ENCODE peak calls at places on chromosomes 16 and 17, in four cellular contexts. One of them, this sample, is unnamed.

GRCh38 chr17:77632619-77633018 is 325.9 kb upstream of the TNRC6C start:
- DNase-seq in prostate gland: no peak
- DNase-seq in tibial nerve: no peak
- DNase-seq in stomach: no peak
- DNase-seq in this sample: no peak

GRCh38 chr16:87278191-87279093 is 38.8 kb downstream of the C16orf95 start:
- DNase-seq in prostate gland: peak
- DNase-seq in tibial nerve: peak
- DNase-seq in stomach: peak
- DNase-seq in this sample: peak

GRCh38 chr16:66689282-66689681 is 7.3 kb downstream of the CMTM4 start:
- DNase-seq in prostate gland: no peak
- DNase-seq in tibial nerve: no peak
- DNase-seq in stomach: no peak
- DNase-seq in this sample: no peak

GRCh38 chr16:51872536-51872935 is 674.4 kb downstream of the TOX3 start:
- DNase-seq in prostate gland: no peak
- DNase-seq in tibial nerve: no peak
- DNase-seq in stomach: no peak
- DNase-seq in this sample: no peak

GRCh38 chr16:84503751-84504395 is 586 bp downstream of the MEAK7 start:
- DNase-seq in prostate gland: no peak
- DNase-seq in tibial nerve: no peak
- DNase-seq in stomach: no peak
- DNase-seq in this sample: no peak

GRCh38 chr16:89658221-89658879 is 714 bp downstream of the SPATA33 start:
- DNase-seq in prostate gland: no peak
- DNase-seq in tibial nerve: no peak
- DNase-seq in stomach: peak
- DNase-seq in this sample: peak

GRCh38 chr17:12789075-12789975 is at the start of gene ARHGAP44:
- DNase-seq in prostate gland: peak
- DNase-seq in tibial nerve: peak
- DNase-seq in stomach: peak
- DNase-seq in this sample: peak

GRCh38 chr17:7502987-7503386 is 18.8 kb downstream of the POLR2A start:
- DNase-seq in prostate gland: no peak
- DNase-seq in tibial nerve: no peak
- DNase-seq in stomach: no peak
- DNase-seq in this sample: no peak

GRCh38 chr16:89922477-89922883 is 662 bp upstream of the TUBB3 start:
- DNase-seq in prostate gland: no peak
- DNase-seq in tibial nerve: no peak
- DNase-seq in stomach: peak
- DNase-seq in this sample: peak

GRCh38 chr17:70195091-70195490 is 25.8 kb downstream of the KCNJ2 start:
- DNase-seq in prostate gland: no peak
- DNase-seq in tibial nerve: no peak
- DNase-seq in stomach: no peak
- DNase-seq in this sample: no peak
- TF ChIP-seq POLR2A in prostate gland: no peak
- TF ChIP-seq POLR2A in tibial nerve: no peak
- TF ChIP-seq POLR2A in stomach: no peak
- TF ChIP-seq POLR2A in this sample: no peak

GRCh38 chr16:57007050-57007449 is 17.7 kb downstream of the NLRC5 start:
- DNase-seq in prostate gland: no peak
- DNase-seq in tibial nerve: no peak
- DNase-seq in stomach: no peak
- DNase-seq in this sample: no peak
- H3K4me3 ChIP-seq in prostate gland: no peak
- H3K4me3 ChIP-seq in tibial nerve: no peak
- H3K4me3 ChIP-seq in stomach: no peak
- H3K4me3 ChIP-seq in this sample: no peak

DNA sequence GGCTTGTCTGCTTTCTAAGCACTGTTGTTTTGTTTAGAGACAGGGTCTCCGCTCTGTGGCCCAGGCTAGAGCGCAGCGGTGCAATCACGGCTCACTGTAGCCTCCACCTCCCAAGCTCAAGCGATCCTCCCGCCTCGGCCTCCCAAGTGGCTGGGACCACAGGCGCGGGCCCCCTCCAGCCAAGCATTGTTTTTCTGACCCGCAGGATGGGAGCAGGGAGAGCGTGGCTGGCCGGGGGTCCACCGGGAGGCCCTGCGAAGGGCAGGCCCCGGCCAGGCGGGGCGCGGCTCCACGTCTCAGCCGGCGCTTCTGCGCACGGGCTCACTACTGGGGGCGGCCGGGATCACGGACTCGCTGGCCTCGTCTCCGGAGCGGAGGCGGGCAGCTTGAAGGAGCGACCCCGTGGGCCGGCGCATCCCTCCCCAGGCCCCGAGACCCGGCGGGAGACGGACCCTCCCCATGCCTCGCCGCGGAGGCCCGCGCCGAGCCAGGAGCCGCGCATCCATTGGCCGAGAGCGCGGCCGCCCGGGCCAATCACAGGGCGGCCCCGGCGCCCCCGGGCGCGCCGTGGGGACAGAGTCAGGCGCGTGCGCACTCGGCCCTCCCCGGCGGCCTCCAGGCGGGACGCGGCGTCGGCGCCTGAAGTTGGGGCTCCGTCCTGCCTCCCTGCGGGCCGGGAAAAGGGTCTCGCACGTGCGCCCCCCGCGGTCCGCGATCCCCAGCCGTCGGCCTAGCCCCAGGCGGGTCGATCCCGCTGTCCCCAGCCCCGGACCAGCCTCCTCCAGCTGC is 24.9 kb downstream of the ACTG1 start:
- DNase-seq in prostate gland: peak
- DNase-seq in tibial nerve: peak
- DNase-seq in stomach: peak
- DNase-seq in this sample: peak
- TF ChIP-seq POLR2A in prostate gland: peak
- TF ChIP-seq POLR2A in tibial nerve: peak
- TF ChIP-seq POLR2A in stomach: no peak
- TF ChIP-seq POLR2A in this sample: peak

GRCh38 chr16:46638947-46639925 is 18.1 kb upstream of the SHCBP1 start:
- DNase-seq in prostate gland: no peak
- DNase-seq in tibial nerve: no peak
- DNase-seq in stomach: no peak
- DNase-seq in this sample: no peak
- H3K4me3 ChIP-seq in prostate gland: no peak
- H3K4me3 ChIP-seq in tibial nerve: no peak
- H3K4me3 ChIP-seq in stomach: no peak
- H3K4me3 ChIP-seq in this sample: no peak

DNA sequence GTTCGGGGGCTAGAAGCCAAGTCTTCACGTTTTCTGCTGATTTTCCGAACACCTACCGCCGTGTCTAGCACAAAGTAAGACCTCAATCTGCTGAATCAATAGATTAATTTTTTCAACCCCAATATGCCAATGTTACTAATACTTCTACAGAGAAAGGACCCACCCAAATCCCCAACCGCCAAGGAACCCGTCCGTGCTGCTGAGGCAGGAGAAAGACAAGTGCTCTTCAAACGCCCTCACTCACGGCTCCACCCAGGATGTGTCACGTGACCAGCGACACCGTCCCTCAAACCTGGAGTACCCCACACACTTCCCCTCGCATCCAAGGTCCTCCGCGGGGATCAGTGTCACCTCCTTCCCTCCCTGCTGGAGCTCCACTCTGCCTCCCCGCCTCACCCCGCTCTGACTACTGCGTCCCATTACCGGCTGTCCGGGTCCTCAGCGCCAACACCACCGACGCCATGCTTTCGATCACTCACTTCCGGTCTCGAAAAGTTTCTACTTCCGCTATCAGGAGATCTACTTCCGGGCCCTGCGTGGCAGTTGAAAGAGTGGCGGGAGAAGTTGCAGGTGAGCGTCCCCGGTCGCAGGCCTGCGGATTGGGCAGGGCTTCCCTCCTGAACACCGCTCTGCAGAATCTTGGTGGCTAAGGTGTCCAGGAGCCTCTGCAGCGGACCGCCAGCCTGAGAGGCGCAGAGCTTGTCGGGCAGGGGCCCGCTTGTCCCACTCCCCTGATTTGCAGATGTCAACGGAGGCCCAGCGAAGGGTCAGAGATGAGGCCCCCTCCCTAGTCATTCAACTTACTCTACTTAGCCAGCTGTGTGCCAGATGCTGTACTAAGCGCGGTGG is at the start of the genes EME1 and MRPL27:
- DNase-seq in prostate gland: peak
- DNase-seq in tibial nerve: peak
- DNase-seq in stomach: peak
- DNase-seq in this sample: peak
- TF ChIP-seq POLR2A in prostate gland: peak
- TF ChIP-seq POLR2A in tibial nerve: no peak
- TF ChIP-seq POLR2A in stomach: no peak
- TF ChIP-seq POLR2A in this sample: peak

GRCh38 chr17:61324540-61324868 is 75.1 kb upstream of the TBX2 start:
- DNase-seq in prostate gland: no peak
- DNase-seq in tibial nerve: no peak
- DNase-seq in stomach: no peak
- DNase-seq in this sample: no peak

GRCh38 chr17:61323696-61324539 is 75.7 kb upstream of the TBX2 start:
- DNase-seq in prostate gland: no peak
- DNase-seq in tibial nerve: no peak
- DNase-seq in stomach: no peak
- DNase-seq in this sample: no peak

GRCh38 chr17:61323015-61323379 is 76.6 kb upstream of the TBX2 start:
- DNase-seq in prostate gland: no peak
- DNase-seq in tibial nerve: no peak
- DNase-seq in stomach: no peak
- DNase-seq in this sample: no peak

GRCh38 chr17:61326330-61326729 is 73.3 kb upstream of the TBX2 start:
- DNase-seq in prostate gland: no peak
- DNase-seq in tibial nerve: no peak
- DNase-seq in stomach: no peak
- DNase-seq in this sample: no peak

DNA sequence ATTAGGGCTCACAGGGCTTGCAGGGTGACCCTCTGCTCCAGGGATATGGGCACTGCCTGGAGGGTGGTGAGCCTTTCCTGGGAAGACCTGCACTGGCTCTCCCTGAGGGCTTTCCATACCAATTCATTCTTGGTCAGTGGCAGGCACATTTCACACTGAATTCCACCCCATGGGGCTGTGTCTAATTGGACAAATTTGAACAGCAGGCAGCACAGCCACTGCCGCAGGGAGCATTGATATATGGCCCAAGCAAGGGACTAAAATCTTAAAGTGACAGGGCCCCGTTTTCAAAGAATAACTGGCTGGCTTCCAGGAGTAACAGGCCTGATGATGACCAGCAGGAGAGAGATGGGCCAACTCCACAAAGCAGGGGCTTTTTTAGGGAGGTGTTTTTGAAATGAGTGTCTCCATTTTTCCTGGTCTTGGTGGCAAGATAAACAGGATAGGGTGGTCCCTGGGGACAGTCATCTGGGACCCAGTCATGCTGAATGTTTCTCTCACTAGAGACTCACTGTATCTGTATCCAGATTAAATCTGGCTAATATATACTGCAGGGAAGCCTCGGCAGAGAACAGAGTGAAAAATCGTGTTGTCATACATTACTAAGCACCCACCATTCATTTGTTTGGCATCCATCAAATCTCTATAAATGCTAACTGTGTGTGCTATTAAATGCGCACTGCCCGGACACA is 74.1 kb upstream of the TBX2 start:
- DNase-seq in prostate gland: no peak
- DNase-seq in tibial nerve: no peak
- DNase-seq in stomach: no peak
- DNase-seq in this sample: no peak
- H3K4me3 ChIP-seq in prostate gland: no peak
- H3K4me3 ChIP-seq in tibial nerve: no peak
- H3K4me3 ChIP-seq in stomach: no peak
- H3K4me3 ChIP-seq in this sample: no peak

GRCh38 chr17:18248300-18248731 is 10.2 kb downstream of the FLII start:
- DNase-seq in prostate gland: peak
- DNase-seq in tibial nerve: no peak
- DNase-seq in stomach: peak
- DNase-seq in this sample: no peak

GRCh38 chr17:18246109-18246725 is 12.3 kb downstream of the FLII start:
- DNase-seq in prostate gland: no peak
- DNase-seq in tibial nerve: no peak
- DNase-seq in stomach: no peak
- DNase-seq in this sample: peak

GRCh38 chr17:18247613-18248001 is 10.9 kb downstream of the FLII start:
- DNase-seq in prostate gland: peak
- DNase-seq in tibial nerve: no peak
- DNase-seq in stomach: peak
- DNase-seq in this sample: no peak

GRCh38 chr17:18248811-18249210 is 9.7 kb downstream of the FLII start:
- DNase-seq in prostate gland: no peak
- DNase-seq in tibial nerve: no peak
- DNase-seq in stomach: no peak
- DNase-seq in this sample: no peak

DNA sequence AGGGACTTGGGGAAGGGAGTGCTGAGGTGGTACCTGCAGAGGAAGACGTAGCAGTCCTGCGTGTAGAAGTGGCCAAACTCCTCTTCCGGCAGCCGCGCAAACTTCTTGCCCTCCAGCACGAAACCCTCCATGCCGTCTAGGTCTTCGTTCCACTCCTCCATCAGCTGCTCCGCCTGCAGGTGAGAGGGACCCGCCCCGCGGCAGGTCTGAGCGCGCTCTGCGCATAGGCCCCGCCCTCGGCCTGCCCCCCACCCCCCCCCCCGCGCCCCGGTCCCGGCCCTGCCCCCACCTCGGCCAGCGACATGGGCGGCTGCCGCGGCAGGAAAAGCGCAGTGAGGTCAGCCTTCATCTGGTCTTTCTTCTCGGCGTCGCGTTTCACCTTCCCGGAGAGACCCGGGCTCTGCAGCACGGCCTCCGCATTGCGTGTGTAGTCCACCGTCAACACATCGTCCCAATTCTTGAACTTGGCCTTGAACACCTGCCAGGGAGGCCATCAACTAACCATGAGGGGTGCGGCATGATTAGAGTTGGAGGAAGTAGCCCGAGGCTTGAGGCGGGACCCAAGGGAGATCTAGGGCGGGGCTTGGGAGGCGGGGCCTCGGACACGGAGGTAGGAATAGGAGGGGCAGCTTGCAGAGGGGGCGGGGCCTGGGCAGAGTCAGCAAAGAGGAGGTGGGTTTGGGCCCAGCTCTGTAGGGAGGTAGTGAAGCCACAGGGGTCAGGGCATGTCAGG is 11.5 kb downstream of the FLII start:
- DNase-seq in prostate gland: peak
- DNase-seq in tibial nerve: peak
- DNase-seq in stomach: peak
- DNase-seq in this sample: peak
- TF ChIP-seq POLR2A in prostate gland: no peak
- TF ChIP-seq POLR2A in tibial nerve: no peak
- TF ChIP-seq POLR2A in stomach: no peak
- TF ChIP-seq POLR2A in this sample: no peak

DNA sequence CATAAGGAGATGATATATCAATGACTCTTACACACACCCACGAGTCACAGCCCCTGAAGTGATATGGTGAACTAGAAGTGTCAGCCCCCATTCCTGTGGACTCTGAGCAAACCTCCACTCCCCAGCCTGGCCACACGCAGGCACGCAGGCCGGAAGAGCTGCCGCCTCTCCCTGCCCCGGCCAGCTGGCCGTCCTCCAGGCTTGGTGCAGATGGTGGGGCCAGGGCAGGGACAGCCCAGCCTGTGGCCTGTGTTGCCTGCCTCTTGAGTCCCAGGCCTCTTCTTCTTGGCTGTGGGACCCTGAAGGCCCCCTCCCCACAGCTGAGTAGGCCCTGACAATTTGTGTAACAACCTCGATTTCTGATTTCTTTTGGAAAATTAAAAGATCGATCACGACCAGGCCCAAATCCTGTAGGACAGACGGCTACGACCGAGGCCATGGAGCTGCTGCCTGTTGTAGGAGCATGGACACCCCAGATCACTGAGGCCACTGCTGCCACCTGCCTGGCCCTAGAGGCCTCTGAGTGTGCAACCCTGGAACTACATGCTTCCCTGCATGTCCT is 10.0 kb upstream of the MPRIP start:
- DNase-seq in prostate gland: no peak
- DNase-seq in tibial nerve: no peak
- DNase-seq in stomach: peak
- DNase-seq in this sample: peak
- H3K4me3 ChIP-seq in prostate gland: no peak
- H3K4me3 ChIP-seq in tibial nerve: no peak
- H3K4me3 ChIP-seq in stomach: no peak
- H3K4me3 ChIP-seq in this sample: no peak

This sample was measured in upper lobe of left lung.